ENCODE peak calls at places on chromosome 9, in nine cellular contexts. G is WTC11; P is GM12865; N is epithelial cell of esophagus; D is CD8-positive, alpha-beta T cell; R is fibroblast of pulmonary artery; F is kidney; I is AG09319; V is AG04449. A is an unnamed sample.

GRCh38 chr9:19409406-19410194 is 791 bp downstream of the ACER2 start:
- DNase-seq in I (no peak), V (no peak), N (peak), F (peak), G (peak), P (peak), R (peak), D (no peak), A (peak)

GRCh38 chr9:71326360-71326759 is 204.9 kb upstream of the TRPM3 start:
- DNase-seq in R (no peak), I (no peak), V (no peak), F (no peak), P (no peak), G (no peak), D (no peak), N (peak), A (no peak)

GRCh38 chr9:136355616-136356557 is 7.7 kb downstream of the DNLZ start:
- DNase-seq in N (no peak), V (no peak), F (no peak), G (no peak), D (no peak), P (no peak), R (no peak), I (no peak), A (no peak)

GRCh38 chr9:113483676-113484257 is 20.2 kb downstream of the RGS3 start:
- DNase-seq in P (no peak), N (no peak), G (no peak), I (no peak), D (no peak), V (no peak), F (no peak), R (no peak), A (no peak)

GRCh38 chr9:88460583-88461332 is 72.5 kb downstream of the SPIN1 start:
- DNase-seq in F (no peak), R (no peak), N (peak), D (no peak), V (no peak), I (no peak), G (no peak), P (no peak), A (no peak)

GRCh38 chr9:103126494-103126893 is 131.4 kb downstream of the CYLC2 start:
- DNase-seq in I (no peak), D (no peak), R (no peak), F (no peak), N (no peak), P (no peak), V (no peak), G (no peak), A (no peak)

GRCh38 chr9:18605763-18606162 is 131.8 kb downstream of the ADAMTSL1 start:
- DNase-seq in V (no peak), I (peak), P (peak), N (no peak), D (no peak), R (peak), G (no peak), F (peak), A (no peak)

GRCh38 chr9:137428841-137429545 is 5.8 kb downstream of the NOXA1 start:
- DNase-seq in F (peak), G (no peak), I (no peak), N (no peak), V (no peak), P (no peak), D (no peak), R (no peak), A (no peak)

GRCh38 chr9:34454571-34455065 is 3.8 kb downstream of the FAM219A start:
- DNase-seq in P (no peak), F (no peak), I (no peak), N (peak), G (no peak), D (no peak), V (peak), R (peak), A (no peak)

GRCh38 chr9:121783523-121784507 is 132.4 kb downstream of the DAB2IP start:
- DNase-seq in G (peak), P (no peak), R (no peak), I (no peak), D (no peak), F (peak), V (no peak), N (no peak), A (no peak)

GRCh38 chr9:110427497-110428104 is 89.9 kb upstream of the TXNDC8 start:
- DNase-seq in N (peak), F (no peak), P (peak), R (peak), V (no peak), G (peak), I (no peak), D (no peak), A (no peak)

GRCh38 chr9:126564716-126565115 is 49.0 kb upstream of the LMX1B start:
- DNase-seq in F (no peak), D (no peak), R (no peak), G (peak), P (no peak), N (no peak), I (no peak), V (no peak), A (no peak)

GRCh38 chr9:131709741-131710499 is 30.0 kb downstream of the RAPGEF1 start:
- DNase-seq in R (peak), V (no peak), P (peak), G (no peak), F (no peak), N (peak), I (no peak), D (peak), A (no peak)

GRCh38 chr9:93960221-93960970 is 5.2 kb upstream of the BARX1 start:
- DNase-seq in N (no peak), R (no peak), G (peak), V (no peak), D (no peak), F (no peak), P (no peak), I (no peak), A (no peak)

GRCh38 chr9:132673355-132673754 is 3.1 kb downstream of the GTF3C4 start:
- DNase-seq in V (no peak), I (no peak), G (no peak), R (peak), P (peak), F (no peak), N (peak), D (no peak), A (no peak)

GRCh38 chr9:73162987-73163763 is 11.5 kb downstream of the ANXA1 start:
- DNase-seq in P (peak), D (no peak), F (no peak), G (no peak), V (no peak), I (no peak), N (peak), R (no peak), A (no peak)

GRCh38 chr9:77402286-77402685 is 225.0 kb downstream of the VPS13A start:
- DNase-seq in G (no peak), V (no peak), F (no peak), I (no peak), R (no peak), P (no peak), N (peak), D (no peak), A (no peak)

GRCh38 chr9:32389365-32389764 is 4.9 kb downstream of the ACO1 start:
- DNase-seq in I (no peak), F (no peak), R (no peak), N (no peak), G (no peak), V (no peak), P (no peak), D (no peak), A (no peak)

GRCh38 chr9:34962530-34962929 is 4.4 kb downstream of the PHF24 start:
- DNase-seq in R (no peak), N (no peak), V (no peak), I (no peak), D (no peak), P (no peak), G (no peak), F (no peak), A (no peak)

GRCh38 chr9:36142510-36143161 is 6.1 kb downstream of the GLIPR2 start:
- DNase-seq in G (no peak), R (no peak), V (no peak), F (no peak), N (no peak), P (no peak), I (no peak), D (no peak), A (no peak)

GRCh38 chr9:118262191-118262590 is 558.0 kb downstream of the TLR4 start:
- DNase-seq in V (no peak), I (no peak), P (no peak), D (no peak), G (no peak), N (no peak), F (no peak), R (no peak), A (no peak)

GRCh38 chr9:131254107-131254491 is 22.2 kb downstream of the FAM78A start:
- DNase-seq in N (no peak), F (no peak), R (no peak), I (no peak), P (peak), V (no peak), G (no peak), D (peak), A (no peak)

GRCh38 chr9:101479337-101480045 is 43.9 kb upstream of the ALDOB start:
- DNase-seq in P (no peak), V (no peak), R (no peak), N (peak), D (no peak), G (no peak), I (no peak), F (peak), A (no peak)

GRCh38 chr9:26331223-26331622 is 561.4 kb downstream of the CAAP1 start:
- DNase-seq in F (no peak), P (no peak), N (no peak), V (no peak), G (no peak), I (no peak), D (no peak), R (no peak), A (no peak)

GRCh38 chr9:93361995-93362394 is 89.5 kb upstream of the FAM120A start:
- DNase-seq in F (no peak), R (no peak), G (no peak), I (no peak), D (no peak), V (no peak), P (no peak), N (no peak), A (no peak)

GRCh38 chr9:21095561-21095960 is 17.8 kb upstream of the IFNB1 start:
- DNase-seq in P (no peak), G (no peak), F (no peak), N (peak), V (no peak), D (no peak), I (no peak), R (no peak), A (no peak)

GRCh38 chr9:80522465-80522864 is 950.7 kb downstream of the TLE4 start:
- DNase-seq in I (no peak), F (no peak), N (no peak), P (no peak), V (no peak), R (no peak), G (no peak), D (no peak), A (no peak)

GRCh38 chr9:133527444-133527920 is 2.7 kb upstream of the MYMK start:
- DNase-seq in V (no peak), R (no peak), F (peak), G (peak), P (no peak), N (no peak), I (no peak), D (no peak), A (no peak)

GRCh38 chr9:16275795-16276624 is 594.5 kb downstream of the BNC2 start:
- DNase-seq in G (no peak), R (no peak), F (peak), V (no peak), N (peak), P (no peak), I (no peak), D (no peak), A (no peak)

GRCh38 chr9:136488247-136489214 is 5.7 kb upstream of the SEC16A start:
- DNase-seq in P (peak), I (no peak), R (peak), D (peak), F (peak), V (no peak), N (peak), G (peak), A (peak)

GRCh38 chr9:81314525-81314924 is 374.8 kb downstream of the TLE1 start:
- DNase-seq in R (no peak), I (no peak), P (no peak), D (no peak), F (no peak), G (no peak), N (no peak), V (no peak), A (no peak)

GRCh38 chr9:20884985-20885593 is 146.4 kb downstream of the HACD4 start:
- DNase-seq in N (peak), F (no peak), R (peak), G (peak), P (peak), I (peak), V (no peak), D (peak), A (peak)

GRCh38 chr9:91421022-91421765 is 2.4 kb downstream of the NFIL3 start:
- DNase-seq in D (no peak), G (peak), P (no peak), R (peak), N (peak), I (no peak), F (peak), V (no peak), A (no peak)

GRCh38 chr9:93976081-93976480 is 20.9 kb upstream of the BARX1 start:
- DNase-seq in F (no peak), V (no peak), I (no peak), D (no peak), R (no peak), P (no peak), G (no peak), N (no peak), A (no peak)

GRCh38 chr9:120568816-120569215 is 11.2 kb downstream of the CDK5RAP2 start:
- DNase-seq in D (no peak), I (no peak), V (no peak), G (no peak), P (no peak), N (no peak), F (no peak), R (no peak), A (no peak)

GRCh38 chr9:22237497-22238363 is 208.9 kb upstream of the DMRTA1 start:
- DNase-seq in I (peak), G (no peak), F (no peak), P (no peak), R (peak), V (peak), D (no peak), N (peak), A (no peak)

GRCh38 chr9:135229701-135230385 is 142.4 kb downstream of the OLFM1 start:
- DNase-seq in D (no peak), F (peak), P (no peak), I (no peak), N (no peak), V (no peak), R (no peak), G (no peak), A (no peak)
- TF ChIP-seq CTCF in D (no peak), F (no peak), P (no peak), I (no peak), N (no peak), V (no peak), R (no peak), G (no peak), A (no peak)

GRCh38 chr9:95341262-95342011 is 23.9 kb upstream of the FANCC start:
- DNase-seq in P (no peak), G (peak), F (no peak), D (no peak), I (no peak), V (no peak), R (peak), N (peak), A (no peak)
- TF ChIP-seq CTCF in P (no peak), G (no peak), F (no peak), D (no peak), I (peak), V (peak), R (peak), N (peak), A (no peak)

GRCh38 chr9:87336914-87337333 is 160.7 kb upstream of the DAPK1 start:
- DNase-seq in V (peak), G (no peak), P (peak), N (peak), D (no peak), F (no peak), R (peak), I (peak), A (no peak)

GRCh38 chr9:87337335-87338074 is 160.2 kb upstream of the DAPK1 start:
- DNase-seq in G (peak), R (peak), I (no peak), F (no peak), V (no peak), N (no peak), D (no peak), P (no peak), A (no peak)

GRCh38 chr9:87334366-87334765 is 163.3 kb upstream of the DAPK1 start:
- DNase-seq in I (no peak), F (no peak), R (no peak), N (no peak), D (no peak), P (no peak), G (no peak), V (no peak), A (no peak)

GRCh38 chr9:87338075-87338989 is 159.3 kb upstream of the DAPK1 start:
- DNase-seq in F (no peak), R (no peak), G (no peak), P (no peak), V (no peak), I (no peak), D (no peak), N (no peak), A (no peak)

DNA sequence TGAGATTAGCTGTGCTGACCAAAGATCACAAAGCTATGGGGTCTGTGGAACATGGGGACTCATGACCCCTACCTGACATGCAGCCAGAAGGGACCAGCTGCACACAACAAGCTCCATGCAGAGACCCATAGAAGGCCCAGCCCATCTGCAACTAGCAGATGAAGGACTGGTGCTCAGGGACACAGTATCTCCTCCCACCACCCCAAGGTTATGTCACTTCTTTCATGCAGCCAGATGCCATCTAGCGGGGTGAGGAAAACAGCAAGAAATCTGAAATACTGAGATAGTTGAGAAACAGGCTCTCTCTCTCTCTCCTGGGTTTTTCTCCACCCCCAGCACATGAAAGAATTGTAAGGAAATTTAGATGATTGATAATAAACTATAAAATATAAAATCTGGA is 161.3 kb upstream of the DAPK1 start:
- DNase-seq in N (no peak), D (no peak), F (no peak), V (no peak), P (peak), I (no peak), R (peak), G (no peak), A (no peak)
- TF ChIP-seq CTCF in N (no peak), D (no peak), F (peak), V (peak), P (peak), I (peak), R (peak), G (no peak), A (no peak)

GRCh38 chr9:129399301-129399990 is 221.4 kb upstream of the IER5L start:
- DNase-seq in I (no peak), P (no peak), V (no peak), N (no peak), F (peak), G (no peak), R (no peak), D (no peak), A (no peak)
- TF ChIP-seq CTCF in I (no peak), P (no peak), V (no peak), N (no peak), F (no peak), G (no peak), R (no peak), D (no peak), A (no peak)

GRCh38 chr9:107043886-107044285 is 180.9 kb downstream of the ZNF462 start:
- DNase-seq in V (no peak), P (no peak), D (no peak), I (no peak), N (no peak), R (no peak), G (no peak), F (no peak), A (no peak)
- TF ChIP-seq CTCF in V (no peak), P (no peak), D (no peak), I (no peak), N (peak), R (no peak), G (no peak), F (no peak), A (no peak)

DNA sequence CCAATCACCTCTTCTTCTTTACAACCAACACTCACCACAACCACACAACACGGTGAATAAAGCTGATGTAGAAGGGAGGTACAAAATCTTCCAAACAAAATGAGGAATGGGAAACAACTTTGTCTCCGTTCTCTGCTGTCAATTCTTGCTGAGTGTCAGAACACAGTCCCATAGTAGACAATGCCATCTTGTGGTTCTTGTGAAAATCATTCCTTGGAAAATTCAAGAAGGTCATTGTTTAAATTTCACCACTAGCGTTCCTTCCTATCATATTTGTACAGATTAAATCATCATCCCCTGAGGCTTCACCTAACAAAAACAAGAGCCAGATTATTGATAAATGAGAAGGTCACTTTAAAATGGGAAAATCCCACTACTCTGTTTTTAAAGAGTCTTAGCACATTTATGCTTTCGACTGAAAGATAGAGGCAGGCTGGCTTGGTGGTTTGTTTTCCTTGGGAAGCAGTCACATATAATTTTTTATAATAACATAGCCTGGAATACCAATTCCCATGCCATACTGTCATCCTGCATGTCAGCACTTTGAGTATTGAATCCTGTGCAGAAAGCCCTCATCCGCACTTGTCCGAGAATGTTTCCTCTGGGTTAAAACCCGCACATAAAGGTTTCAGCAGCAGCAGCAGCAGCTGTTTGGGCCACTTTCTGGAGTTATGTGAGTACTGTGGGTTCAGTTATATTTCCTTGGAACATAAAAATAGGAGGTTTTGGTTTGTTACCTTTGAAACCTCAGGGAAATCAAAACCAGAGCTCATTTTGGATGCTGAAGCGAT is 395.0 kb upstream of the SMARCA2 start:
- DNase-seq in R (peak), N (peak), G (no peak), F (no peak), D (no peak), P (peak), I (no peak), V (no peak), A (no peak)
- TF ChIP-seq CTCF in R (no peak), N (peak), G (no peak), F (no peak), D (no peak), P (peak), I (no peak), V (no peak), A (no peak)